ENCODE peak calls at places on chromosomes 6 and 20, in four cellular contexts. One of them, this sample, is unnamed.

GRCh38 chr6:52538252-52538905 is 38.5 kb downstream of the TRAM2 start:
- DNase-seq in left kidney: no peak
- DNase-seq in sigmoid colon: no peak
- DNase-seq in effector memory CD8-positive, alpha-beta T cell: no peak
- DNase-seq in this sample: no peak

GRCh38 chr6:119210596-119210995 is 132.1 kb upstream of the FAM184A start:
- DNase-seq in sigmoid colon: no peak
- DNase-seq in effector memory CD8-positive, alpha-beta T cell: no peak
- DNase-seq in left kidney: peak; percentile 45
- DNase-seq in this sample: no peak

GRCh38 chr6:37024665-37025337 is 19.3 kb downstream of the FGD2 start:
- DNase-seq in left kidney: no peak
- DNase-seq in sigmoid colon: no peak
- DNase-seq in effector memory CD8-positive, alpha-beta T cell: no peak
- DNase-seq in this sample: peak; percentile 52

GRCh38 chr6:125986956-125987617 is 747 bp downstream of the TRMT11 start:
- DNase-seq in sigmoid colon: no peak
- DNase-seq in left kidney: peak; percentile 74
- DNase-seq in effector memory CD8-positive, alpha-beta T cell: no peak
- DNase-seq in this sample: no peak

GRCh38 chr20:53995949-53996348 is 74.4 kb downstream of the BCAS1 start:
- DNase-seq in left kidney: no peak
- DNase-seq in effector memory CD8-positive, alpha-beta T cell: no peak
- DNase-seq in sigmoid colon: no peak
- DNase-seq in this sample: no peak

GRCh38 chr6:15522856-15523529 is 139.8 kb downstream of the DTNBP1 start:
- DNase-seq in sigmoid colon: peak; percentile 34
- DNase-seq in effector memory CD8-positive, alpha-beta T cell: no peak
- DNase-seq in left kidney: no peak
- DNase-seq in this sample: no peak

GRCh38 chr6:84575264-84575663 is 189.1 kb downstream of the TBX18 start:
- DNase-seq in left kidney: no peak
- DNase-seq in effector memory CD8-positive, alpha-beta T cell: no peak
- DNase-seq in sigmoid colon: no peak
- DNase-seq in this sample: no peak

GRCh38 chr20:10898555-10898954 is 224.8 kb upstream of the JAG1 start:
- DNase-seq in effector memory CD8-positive, alpha-beta T cell: no peak
- DNase-seq in left kidney: no peak
- DNase-seq in sigmoid colon: no peak
- DNase-seq in this sample: no peak

GRCh38 chr6:3455490-3456394 is 1.1 kb downstream of the SLC22A23 start:
- DNase-seq in sigmoid colon: peak; percentile 69
- DNase-seq in left kidney: peak; percentile 59
- DNase-seq in effector memory CD8-positive, alpha-beta T cell: no peak
- DNase-seq in this sample: peak; percentile 59

GRCh38 chr6:51349866-51350265 is 531.2 kb downstream of the TFAP2B start:
- DNase-seq in sigmoid colon: no peak
- DNase-seq in effector memory CD8-positive, alpha-beta T cell: no peak
- DNase-seq in left kidney: no peak
- DNase-seq in this sample: no peak

GRCh38 chr6:107348224-107348623 is 111.1 kb downstream of the PDSS2 start:
- DNase-seq in effector memory CD8-positive, alpha-beta T cell: no peak
- DNase-seq in left kidney: no peak
- DNase-seq in sigmoid colon: no peak
- DNase-seq in this sample: no peak

GRCh38 chr6:136812174-136812573 is 10.2 kb upstream of the PEX7 start:
- DNase-seq in sigmoid colon: no peak
- DNase-seq in left kidney: no peak
- DNase-seq in effector memory CD8-positive, alpha-beta T cell: no peak
- DNase-seq in this sample: no peak

GRCh38 chr20:49394757-49395156 is 87.7 kb downstream of the KCNB1 start:
- DNase-seq in left kidney: no peak
- DNase-seq in effector memory CD8-positive, alpha-beta T cell: no peak
- DNase-seq in sigmoid colon: no peak
- DNase-seq in this sample: no peak

GRCh38 chr6:105968955-105969333 is 117.2 kb upstream of the PRDM1 start:
- DNase-seq in left kidney: no peak
- DNase-seq in effector memory CD8-positive, alpha-beta T cell: no peak
- DNase-seq in sigmoid colon: no peak
- DNase-seq in this sample: no peak

GRCh38 chr6:20119446-20119845 is 92.8 kb downstream of the MBOAT1 start:
- DNase-seq in effector memory CD8-positive, alpha-beta T cell: no peak
- DNase-seq in sigmoid colon: no peak
- DNase-seq in left kidney: peak; percentile 95
- DNase-seq in this sample: no peak